ENCODE peak calls at places on chromosomes 13 and 19, in five cellular contexts. C is kidney glomerular epithelial cell; T is endodermal cell; Y is stimulated activated CD8-positive, alpha-beta memory T cell treated with anti-CD3 and anti-CD28 coated beads, Interleukin-12 subunit alpha, Interleukin-12 subunit beta, amount 100 ng/mL, for 1 hour; Z is dorsolateral prefrontal cortex. W is an unnamed sample.

GRCh38 chr19:58229255-58229639 is 533 bp downstream of the ZNF544 start:
- DNase-seq in C (no peak), T (peak), Y (no peak), Z (no peak), W (no peak)

GRCh38 chr13:108328848-108329247 is 59.3 kb downstream of the TNFSF13B start:
- DNase-seq in C (no peak), T (no peak), Y (no peak), Z (no peak), W (no peak)

GRCh38 chr19:35856546-35857149 is at the start of gene KIRREL2:
- DNase-seq in C (no peak), T (peak), Y (no peak), Z (no peak), W (no peak)

GRCh38 chr19:39126593-39127187 is 1.1 kb downstream of the PAK4 start:
- DNase-seq in C (peak), T (peak), Y (no peak), Z (no peak), W (peak)

GRCh38 chr19:4717191-4717965 is 6.3 kb downstream of the DPP9 start:
- DNase-seq in C (no peak), T (no peak), Y (no peak), Z (no peak), W (peak)

GRCh38 chr13:78197231-78197630 is 278.6 kb upstream of the EDNRB start:
- DNase-seq in C (no peak), T (no peak), Y (no peak), Z (no peak), W (no peak)

GRCh38 chr13:67223024-67223423 is 7.1 kb downstream of the PCDH9 start:
- DNase-seq in C (no peak), T (no peak), Y (no peak), Z (no peak), W (no peak)

GRCh38 chr19:33646306-33646705 is 24.6 kb downstream of the CHST8 start:
- DNase-seq in C (no peak), T (no peak), Y (no peak), Z (no peak), W (no peak)

GRCh38 chr19:41696402-41697197 is 8.5 kb upstream of the CEACAM7 start:
- DNase-seq in C (no peak), T (peak), Y (no peak), Z (no peak), W (no peak)

GRCh38 chr13:92952161-92952560 is 274.4 kb upstream of the GPC6 start:
- DNase-seq in C (no peak), T (no peak), Y (no peak), Z (no peak), W (no peak)

GRCh38 chr19:5214902-5215301 is 125.7 kb downstream of the PTPRS start:
- DNase-seq in C (no peak), T (no peak), Y (no peak), Z (no peak), W (no peak)

W was measured in kidney epithelial cell.